ENCODE peak calls at places on chromosomes 7 and 10, in ten cellular contexts. One of them, this sample, is unnamed.

GRCh38 chr7:144854839-144855424 is 19.1 kb upstream of the TPK1 start:
- DNase-seq in prostate gland: no peak
- DNase-seq in globus pallidus: peak; percentile 18
- DNase-seq in EH: peak; percentile 25
- DNase-seq in NCI-H774: peak; percentile 6
- DNase-seq in HS-5: no peak
- DNase-seq in effector memory CD8-positive, alpha-beta T cell: no peak
- DNase-seq in ELR: peak; percentile 21
- DNase-seq in kidney: no peak
- DNase-seq in AG10803: peak; percentile 29
- DNase-seq in this sample: no peak

GRCh38 chr10:11757452-11757819 is 15.3 kb downstream of the ECHDC3 start:
- DNase-seq in prostate gland: peak; percentile 65
- DNase-seq in NCI-H774: peak; percentile 78
- DNase-seq in ELR: peak; percentile 52
- DNase-seq in effector memory CD8-positive, alpha-beta T cell: no peak
- DNase-seq in kidney: no peak
- DNase-seq in AG10803: peak; percentile 76
- DNase-seq in EH: peak; percentile 78
- DNase-seq in HS-5: no peak
- DNase-seq in globus pallidus: no peak
- DNase-seq in this sample: no peak

GRCh38 chr7:121891731-121892130 is 18.8 kb downstream of the PTPRZ1 start:
- DNase-seq in EH: no peak
- DNase-seq in AG10803: no peak
- DNase-seq in HS-5: no peak
- DNase-seq in NCI-H774: no peak
- DNase-seq in ELR: no peak
- DNase-seq in globus pallidus: no peak
- DNase-seq in prostate gland: no peak
- DNase-seq in kidney: no peak
- DNase-seq in effector memory CD8-positive, alpha-beta T cell: no peak
- DNase-seq in this sample: no peak

GRCh38 chr10:123390332-123390731 is 236.1 kb downstream of the BUB3 start:
- DNase-seq in AG10803: no peak
- DNase-seq in kidney: no peak
- DNase-seq in ELR: no peak
- DNase-seq in prostate gland: no peak
- DNase-seq in NCI-H774: no peak
- DNase-seq in EH: no peak
- DNase-seq in effector memory CD8-positive, alpha-beta T cell: no peak
- DNase-seq in globus pallidus: no peak
- DNase-seq in HS-5: no peak
- DNase-seq in this sample: no peak

GRCh38 chr10:86060386-86061280 is 306.0 kb downstream of the GRID1 start:
- DNase-seq in ELR: no peak
- DNase-seq in HS-5: no peak
- DNase-seq in globus pallidus: no peak
- DNase-seq in effector memory CD8-positive, alpha-beta T cell: no peak
- DNase-seq in kidney: no peak
- DNase-seq in NCI-H774: no peak
- DNase-seq in AG10803: no peak
- DNase-seq in EH: no peak
- DNase-seq in prostate gland: no peak
- DNase-seq in this sample: no peak

GRCh38 chr10:84537447-84537931 is 209.1 kb downstream of the CCSER2 start:
- DNase-seq in prostate gland: peak; percentile 54
- DNase-seq in EH: peak; percentile 76
- DNase-seq in AG10803: peak; percentile 57
- DNase-seq in ELR: peak; percentile 81
- DNase-seq in effector memory CD8-positive, alpha-beta T cell: peak; percentile 41
- DNase-seq in kidney: no peak
- DNase-seq in HS-5: no peak
- DNase-seq in NCI-H774: peak; percentile 22
- DNase-seq in globus pallidus: peak; percentile 70
- DNase-seq in this sample: peak; percentile 47

GRCh38 chr10:67884842-67885680 is 605 bp downstream of the SIRT1 start:
- DNase-seq in kidney: peak; percentile 96
- DNase-seq in effector memory CD8-positive, alpha-beta T cell: peak; percentile 65
- DNase-seq in ELR: peak; percentile 83
- DNase-seq in globus pallidus: peak; percentile 81
- DNase-seq in AG10803: peak; percentile 83
- DNase-seq in NCI-H774: peak; percentile 76
- DNase-seq in HS-5: peak; percentile 22
- DNase-seq in EH: peak; percentile 87
- DNase-seq in prostate gland: peak; percentile 67
- DNase-seq in this sample: peak; percentile 83

GRCh38 chr10:5089869-5090268 is 4.3 kb upstream of the AKR1C3 start:
- DNase-seq in HS-5: no peak
- DNase-seq in NCI-H774: peak; percentile 56
- DNase-seq in globus pallidus: no peak
- DNase-seq in kidney: no peak
- DNase-seq in prostate gland: no peak
- DNase-seq in EH: peak; percentile 48
- DNase-seq in ELR: peak; percentile 67
- DNase-seq in AG10803: peak; percentile 40
- DNase-seq in effector memory CD8-positive, alpha-beta T cell: no peak
- DNase-seq in this sample: no peak

GRCh38 chr10:104498345-104498955 is 142.6 kb upstream of the SORCS3 start:
- DNase-seq in effector memory CD8-positive, alpha-beta T cell: no peak
- DNase-seq in NCI-H774: no peak
- DNase-seq in globus pallidus: no peak
- DNase-seq in ELR: no peak
- DNase-seq in HS-5: no peak
- DNase-seq in AG10803: no peak
- DNase-seq in EH: no peak
- DNase-seq in prostate gland: no peak
- DNase-seq in kidney: no peak
- DNase-seq in this sample: no peak

GRCh38 chr10:119029613-119030420 is at the start of gene NANOS1:
- DNase-seq in kidney: peak; percentile 75
- DNase-seq in effector memory CD8-positive, alpha-beta T cell: peak; percentile 10
- DNase-seq in ELR: no peak
- DNase-seq in prostate gland: no peak
- DNase-seq in HS-5: no peak
- DNase-seq in AG10803: no peak
- DNase-seq in NCI-H774: peak; percentile 53
- DNase-seq in EH: no peak
- DNase-seq in globus pallidus: no peak
- DNase-seq in this sample: no peak

GRCh38 chr7:38300175-38300574 is 26.7 kb upstream of the TARP start:
- DNase-seq in globus pallidus: no peak
- DNase-seq in prostate gland: no peak
- DNase-seq in AG10803: no peak
- DNase-seq in NCI-H774: no peak
- DNase-seq in HS-5: no peak
- DNase-seq in kidney: no peak
- DNase-seq in ELR: no peak
- DNase-seq in EH: no peak
- DNase-seq in effector memory CD8-positive, alpha-beta T cell: no peak
- DNase-seq in this sample: no peak

GRCh38 chr10:588246-589165 is 101.0 kb downstream of the DIP2C start:
- DNase-seq in EH: peak; percentile 61
- DNase-seq in prostate gland: no peak
- DNase-seq in HS-5: no peak
- DNase-seq in NCI-H774: no peak
- DNase-seq in ELR: peak; percentile 21
- DNase-seq in AG10803: peak; percentile 53
- DNase-seq in globus pallidus: no peak
- DNase-seq in kidney: peak; percentile 86
- DNase-seq in effector memory CD8-positive, alpha-beta T cell: no peak
- DNase-seq in this sample: no peak

GRCh38 chr10:9302142-9302746 is 1247.8 kb downstream of the GATA3 start:
- DNase-seq in prostate gland: peak; percentile 22
- DNase-seq in kidney: no peak
- DNase-seq in ELR: peak; percentile 56
- DNase-seq in NCI-H774: peak; percentile 21
- DNase-seq in globus pallidus: peak; percentile 64
- DNase-seq in effector memory CD8-positive, alpha-beta T cell: peak; percentile 15
- DNase-seq in EH: peak; percentile 68
- DNase-seq in AG10803: peak; percentile 54
- DNase-seq in HS-5: peak; percentile 9
- DNase-seq in this sample: no peak

GRCh38 chr7:140867467-140868314 is 57.0 kb downstream of the BRAF start:
- DNase-seq in kidney: no peak
- DNase-seq in prostate gland: no peak
- DNase-seq in ELR: no peak
- DNase-seq in NCI-H774: no peak
- DNase-seq in globus pallidus: no peak
- DNase-seq in effector memory CD8-positive, alpha-beta T cell: no peak
- DNase-seq in HS-5: no peak
- DNase-seq in EH: no peak
- DNase-seq in AG10803: no peak
- DNase-seq in this sample: no peak

GRCh38 chr10:78964952-78965633 is 103.7 kb upstream of the ZMIZ1 start:
- DNase-seq in kidney: peak; percentile 96
- DNase-seq in AG10803: no peak
- DNase-seq in ELR: peak; percentile 81
- DNase-seq in HS-5: no peak
- DNase-seq in effector memory CD8-positive, alpha-beta T cell: no peak
- DNase-seq in EH: peak; percentile 37
- DNase-seq in prostate gland: peak; percentile 50
- DNase-seq in globus pallidus: peak; percentile 89
- DNase-seq in NCI-H774: peak; percentile 23
- DNase-seq in this sample: no peak

GRCh38 chr7:74033372-74034311 is 5.7 kb downstream of the ELN start:
- DNase-seq in HS-5: no peak
- DNase-seq in AG10803: no peak
- DNase-seq in effector memory CD8-positive, alpha-beta T cell: no peak
- DNase-seq in kidney: peak; percentile 91
- DNase-seq in globus pallidus: peak; percentile 67
- DNase-seq in ELR: no peak
- DNase-seq in prostate gland: no peak
- DNase-seq in NCI-H774: no peak
- DNase-seq in EH: no peak
- DNase-seq in this sample: no peak

GRCh38 chr10:47323636-47324299 is 1.5 kb downstream of the GDF2 start:
- DNase-seq in globus pallidus: no peak
- DNase-seq in effector memory CD8-positive, alpha-beta T cell: no peak
- DNase-seq in AG10803: no peak
- DNase-seq in EH: no peak
- DNase-seq in kidney: peak; percentile 15
- DNase-seq in HS-5: no peak
- DNase-seq in NCI-H774: no peak
- DNase-seq in prostate gland: no peak
- DNase-seq in ELR: no peak
- DNase-seq in this sample: no peak

GRCh38 chr7:79504607-79505389 is 51.3 kb upstream of the MAGI2 start:
- DNase-seq in NCI-H774: no peak
- DNase-seq in HS-5: no peak
- DNase-seq in globus pallidus: no peak
- DNase-seq in ELR: no peak
- DNase-seq in AG10803: no peak
- DNase-seq in EH: peak; percentile 36
- DNase-seq in prostate gland: no peak
- DNase-seq in effector memory CD8-positive, alpha-beta T cell: no peak
- DNase-seq in kidney: no peak
- DNase-seq in this sample: no peak

GRCh38 chr10:122468923-122469781 is 7.8 kb downstream of the HTRA1 start:
- DNase-seq in ELR: peak; percentile 98
- DNase-seq in EH: peak; percentile 99
- DNase-seq in globus pallidus: no peak
- DNase-seq in NCI-H774: no peak
- DNase-seq in effector memory CD8-positive, alpha-beta T cell: no peak
- DNase-seq in prostate gland: no peak
- DNase-seq in AG10803: peak; percentile 99
- DNase-seq in HS-5: peak; percentile 98
- DNase-seq in kidney: peak; percentile 62
- DNase-seq in this sample: no peak

GRCh38 chr10:18681366-18681765 is 22.1 kb downstream of the ARL5B start:
- DNase-seq in HS-5: no peak
- DNase-seq in effector memory CD8-positive, alpha-beta T cell: no peak
- DNase-seq in NCI-H774: no peak
- DNase-seq in EH: peak; percentile 56
- DNase-seq in kidney: no peak
- DNase-seq in globus pallidus: no peak
- DNase-seq in ELR: peak; percentile 34
- DNase-seq in AG10803: peak; percentile 83
- DNase-seq in prostate gland: no peak
- DNase-seq in this sample: no peak

GRCh38 chr10:93294004-93294403 is 188.1 kb downstream of the MYOF start:
- DNase-seq in AG10803: no peak
- DNase-seq in globus pallidus: no peak
- DNase-seq in EH: no peak
- DNase-seq in NCI-H774: no peak
- DNase-seq in HS-5: no peak
- DNase-seq in kidney: no peak
- DNase-seq in effector memory CD8-positive, alpha-beta T cell: no peak
- DNase-seq in prostate gland: no peak
- DNase-seq in ELR: peak; percentile 45
- DNase-seq in this sample: no peak

GRCh38 chr7:157682064-157682945 is 345.5 kb downstream of the DNAJB6 start:
- DNase-seq in EH: no peak
- DNase-seq in NCI-H774: no peak
- DNase-seq in globus pallidus: no peak
- DNase-seq in AG10803: no peak
- DNase-seq in kidney: no peak
- DNase-seq in HS-5: no peak
- DNase-seq in effector memory CD8-positive, alpha-beta T cell: no peak
- DNase-seq in prostate gland: no peak
- DNase-seq in ELR: no peak
- DNase-seq in this sample: no peak

GRCh38 chr7:81638216-81638615 is 131.6 kb downstream of the HGF start:
- DNase-seq in AG10803: peak; percentile 77
- DNase-seq in globus pallidus: no peak
- DNase-seq in EH: peak; percentile 90
- DNase-seq in ELR: peak; percentile 72
- DNase-seq in effector memory CD8-positive, alpha-beta T cell: no peak
- DNase-seq in HS-5: peak; percentile 78
- DNase-seq in prostate gland: no peak
- DNase-seq in NCI-H774: no peak
- DNase-seq in kidney: no peak
- DNase-seq in this sample: no peak

GRCh38 chr10:33240931-33241330 is 93.5 kb downstream of the NRP1 start:
- DNase-seq in globus pallidus: no peak
- DNase-seq in NCI-H774: no peak
- DNase-seq in EH: peak; percentile 85
- DNase-seq in ELR: no peak
- DNase-seq in prostate gland: no peak
- DNase-seq in kidney: no peak
- DNase-seq in HS-5: no peak
- DNase-seq in effector memory CD8-positive, alpha-beta T cell: no peak
- DNase-seq in AG10803: peak; percentile 95
- DNase-seq in this sample: no peak

GRCh38 chr7:116805100-116805544 is 57.3 kb upstream of the CAPZA2 start:
- DNase-seq in EH: peak; percentile 56
- DNase-seq in AG10803: peak; percentile 81
- DNase-seq in globus pallidus: no peak
- DNase-seq in effector memory CD8-positive, alpha-beta T cell: no peak
- DNase-seq in NCI-H774: no peak
- DNase-seq in prostate gland: no peak
- DNase-seq in ELR: no peak
- DNase-seq in kidney: no peak
- DNase-seq in HS-5: no peak
- DNase-seq in this sample: no peak

GRCh38 chr7:42736931-42737330 is 174.9 kb downstream of the C7orf25 start:
- DNase-seq in NCI-H774: no peak
- DNase-seq in globus pallidus: no peak
- DNase-seq in ELR: peak; percentile 26
- DNase-seq in kidney: no peak
- DNase-seq in EH: no peak
- DNase-seq in AG10803: no peak
- DNase-seq in prostate gland: no peak
- DNase-seq in HS-5: no peak
- DNase-seq in effector memory CD8-positive, alpha-beta T cell: no peak
- DNase-seq in this sample: no peak

GRCh38 chr10:121694966-121695340 is 96.7 kb upstream of the FGFR2 start:
- DNase-seq in HS-5: no peak
- DNase-seq in ELR: no peak
- DNase-seq in kidney: no peak
- DNase-seq in NCI-H774: no peak
- DNase-seq in effector memory CD8-positive, alpha-beta T cell: no peak
- DNase-seq in AG10803: no peak
- DNase-seq in prostate gland: no peak
- DNase-seq in globus pallidus: no peak
- DNase-seq in EH: no peak
- DNase-seq in this sample: no peak

GRCh38 chr10:114709966-114710365 is 51.9 kb upstream of the ABLIM1 start:
- DNase-seq in globus pallidus: no peak
- DNase-seq in ELR: peak; percentile 49
- DNase-seq in NCI-H774: no peak
- DNase-seq in AG10803: peak; percentile 33
- DNase-seq in EH: peak; percentile 21
- DNase-seq in kidney: no peak
- DNase-seq in HS-5: no peak
- DNase-seq in prostate gland: no peak
- DNase-seq in effector memory CD8-positive, alpha-beta T cell: no peak
- DNase-seq in this sample: no peak